ENCODE peak calls at places on chromosomes 11 and 22, in six cellular contexts. U is sciatic nerve, E is pancreas, M is NCI-H2227 treated with DMSO at 0.1 percent for 48 hours, Y is natural killer cell, X is AG08395. I is an unnamed sample.

GRCh38 chr11:45233121-45233803 is 52.9 kb downstream of the SYT13 start:
- DNase-seq in U (peak; percentile 79), E (no peak), M (no peak), Y (peak; percentile 51), X (peak; percentile 90), I (no peak)

GRCh38 chr22:41565403-41566054 is 4.7 kb downstream of the CSDC2 start:
- DNase-seq in U (no peak), E (no peak), M (no peak), Y (no peak), X (peak; percentile 88), I (no peak)

GRCh38 chr11:76315182-76315853 is 65.6 kb downstream of the THAP12 start:
- DNase-seq in U (no peak), E (no peak), M (no peak), Y (no peak), X (no peak), I (peak; percentile 9)

GRCh38 chr11:1165256-1166041 is 7.7 kb downstream of the MUC5AC start:
- DNase-seq in U (peak; percentile 48), E (peak; percentile 11), M (no peak), Y (no peak), X (no peak), I (no peak)

GRCh38 chr11:76918941-76919386 is 58.2 kb downstream of the ACER3 start:
- DNase-seq in U (no peak), E (peak; percentile 20), M (peak; percentile 62), Y (no peak), X (peak; percentile 53), I (peak; percentile 48)

GRCh38 chr11:126061707-126062678 is 673 bp downstream of the CDON start:
- DNase-seq in U (peak; percentile 76), E (peak; percentile 50), M (peak; percentile 11), Y (no peak), X (peak; percentile 34), I (peak; percentile 60)

GRCh38 chr11:20050551-20051333 is 109.5 kb downstream of the DBX1 start:
- DNase-seq in U (no peak), E (no peak), M (no peak), Y (no peak), X (no peak), I (no peak)

GRCh38 chr11:62337682-62338181 is 484 bp downstream of the ASRGL1 start:
- DNase-seq in U (peak; percentile 61), E (peak; percentile 33), M (peak; percentile 62), Y (no peak), X (no peak), I (peak; percentile 43)

GRCh38 chr11:352456-353180 is 16.7 kb upstream of the B4GALNT4 start:
- DNase-seq in U (peak; percentile 46), E (no peak), M (no peak), Y (no peak), X (no peak), I (no peak)

GRCh38 chr11:117646419-117646818 is 150.6 kb downstream of the DSCAML1 start:
- DNase-seq in U (no peak), E (no peak), M (no peak), Y (no peak), X (no peak), I (no peak)

GRCh38 chr11:6474806-6475500 is 1.2 kb upstream of the TRIM3 start:
- DNase-seq in U (no peak), E (no peak), M (no peak), Y (no peak), X (no peak), I (no peak)

GRCh38 chr11:116420770-116421528 is 351.8 kb downstream of the BUD13 start:
- DNase-seq in U (no peak), E (no peak), M (no peak), Y (no peak), X (no peak), I (peak; percentile 42)

GRCh38 chr11:28606930-28607329 is 498.7 kb downstream of the METTL15 start:
- DNase-seq in U (no peak), E (no peak), M (no peak), Y (no peak), X (peak; percentile 44), I (no peak)

GRCh38 chr11:27124514-27125264 is 84.1 kb downstream of the BBOX1 start:
- DNase-seq in U (no peak), E (no peak), M (no peak), Y (no peak), X (peak; percentile 38), I (peak; percentile 2)

GRCh38 chr22:19981171-19981960 is 35.3 kb downstream of the ARVCF start:
- DNase-seq in U (no peak), E (no peak), M (no peak), Y (no peak), X (no peak), I (no peak)

GRCh38 chr11:64877390-64878222 is 815 bp downstream of the EHD1 start:
- DNase-seq in U (peak; percentile 77), E (no peak), M (no peak), Y (no peak), X (no peak), I (no peak)

GRCh38 chr11:57323503-57324153 is 1.1 kb downstream of the TNKS1BP1 start:
- DNase-seq in U (no peak), E (no peak), M (no peak), Y (no peak), X (peak; percentile 39), I (no peak)